ENCODE peak calls at places on chromosomes 12 and 14, in four cellular contexts. X is heart right ventricle, B is left ventricle myocardium inferior, A is RWPE2. T is an unnamed sample.

GRCh38 chr14:83870556-83870955 is 1659.4 kb upstream of the FLRT2 start:
- DNase-seq in X (no peak), B (no peak), A (no peak), T (no peak)

GRCh38 chr12:42468341-42468821 is 121.2 kb downstream of the PRICKLE1 start:
- DNase-seq in X (peak; percentile 69), B (peak; percentile 35), A (no peak), T (no peak)

GRCh38 chr14:104749958-104750529 is 2.9 kb upstream of the SIVA1 start:
- DNase-seq in X (no peak), B (no peak), A (no peak), T (peak; percentile 34)

GRCh38 chr12:12938541-12938940 is 13.4 kb downstream of the GPRC5D start:
- DNase-seq in X (no peak), B (no peak), A (no peak), T (no peak)

GRCh38 chr14:23021479-23021878 is 11.5 kb upstream of the C14orf93 start:
- DNase-seq in X (no peak), B (no peak), A (no peak), T (no peak)

GRCh38 chr14:37246427-37246829 is 48.7 kb downstream of the MIPOL1 start:
- DNase-seq in X (no peak), B (no peak), A (no peak), T (no peak)

GRCh38 chr12:111443586-111443985 is 37.9 kb downstream of the SH2B3 start:
- DNase-seq in X (no peak), B (no peak), A (no peak), T (no peak)

GRCh38 chr14:73713206-73713803 is 879 bp downstream of the PNMA1 start:
- DNase-seq in X (no peak), B (no peak), A (no peak), T (no peak)

GRCh38 chr12:49624919-49625577 is 1.7 kb downstream of the PRPF40B start:
- DNase-seq in X (no peak), B (no peak), A (peak; percentile 73), T (no peak)

GRCh38 chr12:42625611-42626010 is 36.1 kb upstream of the PRICKLE1 start:
- DNase-seq in X (no peak), B (no peak), A (no peak), T (no peak)

GRCh38 chr12:89339531-89339930 is 12.8 kb downstream of the DUSP6 start:
- DNase-seq in X (no peak), B (no peak), A (no peak), T (no peak)

GRCh38 chr12:46998811-46999368 is 80.5 kb upstream of the PCED1B start:
- DNase-seq in X (no peak), B (no peak), A (no peak), T (no peak)

GRCh38 chr14:95534299-95535225 is at the start of gene GLRX5:
- DNase-seq in X (peak; percentile 100), B (peak; percentile 97), A (peak; percentile 99), T (peak; percentile 96)

GRCh38 chr12:49832836-49833421 is 4.7 kb upstream of the NCKAP5L start:
- DNase-seq in X (no peak), B (no peak), A (no peak), T (no peak)

GRCh38 chr14:101243587-101244338 is 317.5 kb upstream of the DIO3 start:
- DNase-seq in X (no peak), B (no peak), A (no peak), T (no peak)

GRCh38 chr12:57745485-57745881 is 644 bp downstream of the TSPAN31 start:
- DNase-seq in X (no peak), B (no peak), A (no peak), T (no peak)

GRCh38 chr12:95465275-95465674 is 8.7 kb upstream of the METAP2 start:
- DNase-seq in X (no peak), B (no peak), A (no peak), T (no peak)

GRCh38 chr12:31234955-31235867 is 90.7 kb downstream of the SINHCAF start:
- DNase-seq in X (no peak), B (no peak), A (no peak), T (no peak)

GRCh38 chr12:26011099-26011498 is 52.6 kb downstream of the RASSF8 start:
- DNase-seq in X (no peak), B (no peak), A (no peak), T (no peak)

GRCh38 chr12:102227954-102228353 is 30.3 kb upstream of the PMCH start:
- DNase-seq in X (no peak), B (no peak), A (no peak), T (no peak)

GRCh38 chr14:63039800-63040380 is 5.4 kb downstream of the KCNH5 start:
- DNase-seq in X (no peak), B (no peak), A (no peak), T (no peak)

GRCh38 chr12:93851245-93851665 is 174.1 kb downstream of the CRADD start:
- DNase-seq in X (no peak), B (no peak), A (no peak), T (no peak)

GRCh38 chr14:23532658-23533057 is 18.9 kb downstream of the ZFHX2 start:
- DNase-seq in X (no peak), B (no peak), A (no peak), T (no peak)

GRCh38 chr12:120368789-120369475 is at the start of gene MSI1:
- DNase-seq in X (no peak), B (no peak), A (no peak), T (no peak)

DNA sequence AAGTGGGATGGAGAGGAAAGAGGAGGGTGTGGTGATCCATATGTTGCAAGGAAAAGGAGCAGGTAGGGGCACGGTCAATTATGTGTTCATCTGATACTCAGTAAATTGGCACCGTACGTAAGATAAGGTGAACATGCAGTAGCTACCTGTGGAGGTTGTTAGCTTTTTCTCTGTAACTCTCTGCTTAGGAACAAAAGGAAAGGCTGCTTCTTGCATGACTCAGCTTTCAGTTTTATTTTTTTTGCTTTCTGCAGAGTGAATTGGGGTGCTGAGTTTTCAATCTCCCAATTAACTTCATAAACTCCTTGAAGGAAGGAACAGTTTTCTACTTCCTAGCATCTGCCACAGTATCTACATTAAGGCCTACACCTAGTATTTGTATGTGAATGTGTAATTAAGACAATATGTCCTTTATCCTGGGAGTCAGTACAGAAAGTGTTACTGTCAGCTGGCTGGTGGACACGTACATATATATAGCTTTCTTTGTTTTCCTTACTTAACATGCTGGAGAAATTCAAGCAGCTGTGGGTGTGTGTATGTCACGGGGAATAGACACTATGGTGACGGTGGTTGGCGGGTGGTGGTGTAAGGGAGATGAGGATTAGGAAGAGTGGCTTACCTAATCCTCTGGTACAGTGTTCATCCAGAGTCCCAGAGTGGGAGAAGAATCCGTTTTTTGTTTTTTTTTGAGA is 40.1 kb upstream of the WNK1 start:
- DNase-seq in X (no peak), B (no peak), A (no peak), T (no peak)
- H3K27ac ChIP-seq in X (no peak overlapping the region), B (peak overlapping the region; percentile 93), A (no peak overlapping the region), T (no peak overlapping the region)

GRCh38 chr14:68495638-68496114 is 297.2 kb downstream of the ZFP36L1 start:
- DNase-seq in X (no peak), B (no peak), A (no peak), T (no peak)

GRCh38 chr14:68492889-68493288 is 300.0 kb downstream of the ZFP36L1 start:
- DNase-seq in X (no peak), B (no peak), A (no peak), T (no peak)

GRCh38 chr14:68487805-68488590 is 304.9 kb downstream of the ZFP36L1 start:
- DNase-seq in X (no peak), B (no peak), A (no peak), T (no peak)

GRCh38 chr14:68495101-68495637 is 297.7 kb downstream of the ZFP36L1 start:
- DNase-seq in X (no peak), B (no peak), A (peak; percentile 80), T (no peak)

GRCh38 chr14:68491793-68492192 is 301.1 kb downstream of the ZFP36L1 start:
- DNase-seq in X (no peak), B (no peak), A (no peak), T (no peak)
- TF ChIP-seq CTCF in X (no peak), B (no peak), A (no peak), T (no peak)

GRCh38 chr14:54769955-54770863 is 132.4 kb downstream of the GCH1 start:
- DNase-seq in X (no peak), B (no peak), A (no peak), T (no peak)
- H3K27ac ChIP-seq in X (peak overlapping the region; percentile 76), B (peak overlapping the region; percentile 91), A (no peak overlapping the region), T (no peak overlapping the region)

GRCh38 chr12:92502417-92503028 is 200.3 kb upstream of the PLEKHG7 start:
- DNase-seq in X (no peak), B (no peak), A (no peak), T (no peak)
- TF ChIP-seq CTCF in X (peak; percentile 45), B (peak; percentile 52), A (no peak), T (no peak)

DNA sequence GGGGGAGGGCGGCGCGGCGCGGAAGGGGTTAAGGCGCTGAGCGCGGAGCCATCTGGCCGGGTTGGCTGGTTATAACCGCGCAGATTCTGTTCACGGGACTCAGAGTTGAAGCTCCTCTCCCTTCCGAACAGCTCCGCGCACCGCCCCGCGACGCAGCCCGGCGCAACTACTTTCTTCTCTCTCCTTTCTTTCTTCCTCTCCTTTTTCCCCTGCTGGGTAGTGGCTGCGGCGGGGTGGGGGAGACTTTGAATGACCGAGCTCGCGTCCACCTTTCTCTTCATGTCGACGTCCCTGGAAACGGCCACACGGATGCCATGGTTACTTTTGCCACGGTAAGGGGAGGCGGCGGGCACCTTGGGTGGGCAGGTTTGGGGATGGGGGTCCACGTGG is at the start of gene NTF3:
- DNase-seq in X (peak; percentile 29), B (peak; percentile 33), A (no peak), T (no peak)
- H3K27ac ChIP-seq in X (no peak within 1 kb of the TSS), B (peak within 1 kb of the TSS; percentile 63), A (no peak within 1 kb of the TSS), T (no peak within 1 kb of the TSS)

GRCh38 chr14:77259025-77259715 is 11.8 kb downstream of the NGB start:
- DNase-seq in X (no peak), B (no peak), A (no peak), T (peak; percentile 51)
- TF ChIP-seq CTCF in X (no peak), B (no peak), A (no peak), T (no peak)

GRCh38 chr14:102781063-102781462 is 3.8 kb downstream of the TRAF3 start:
- DNase-seq in X (no peak), B (no peak), A (no peak), T (no peak)

GRCh38 chr14:102778616-102779351 is 1.5 kb downstream of the TRAF3 start:
- DNase-seq in X (no peak), B (no peak), A (no peak), T (no peak)

GRCh38 chr14:102777711-102778615 is 714 bp downstream of the TRAF3 start:
- DNase-seq in X (no peak), B (peak; percentile 28), A (no peak), T (peak; percentile 86)

GRCh38 chr14:102776761-102777710 is at the start of gene TRAF3:
- DNase-seq in X (peak; percentile 58), B (peak; percentile 71), A (no peak), T (peak; percentile 77)

DNA sequence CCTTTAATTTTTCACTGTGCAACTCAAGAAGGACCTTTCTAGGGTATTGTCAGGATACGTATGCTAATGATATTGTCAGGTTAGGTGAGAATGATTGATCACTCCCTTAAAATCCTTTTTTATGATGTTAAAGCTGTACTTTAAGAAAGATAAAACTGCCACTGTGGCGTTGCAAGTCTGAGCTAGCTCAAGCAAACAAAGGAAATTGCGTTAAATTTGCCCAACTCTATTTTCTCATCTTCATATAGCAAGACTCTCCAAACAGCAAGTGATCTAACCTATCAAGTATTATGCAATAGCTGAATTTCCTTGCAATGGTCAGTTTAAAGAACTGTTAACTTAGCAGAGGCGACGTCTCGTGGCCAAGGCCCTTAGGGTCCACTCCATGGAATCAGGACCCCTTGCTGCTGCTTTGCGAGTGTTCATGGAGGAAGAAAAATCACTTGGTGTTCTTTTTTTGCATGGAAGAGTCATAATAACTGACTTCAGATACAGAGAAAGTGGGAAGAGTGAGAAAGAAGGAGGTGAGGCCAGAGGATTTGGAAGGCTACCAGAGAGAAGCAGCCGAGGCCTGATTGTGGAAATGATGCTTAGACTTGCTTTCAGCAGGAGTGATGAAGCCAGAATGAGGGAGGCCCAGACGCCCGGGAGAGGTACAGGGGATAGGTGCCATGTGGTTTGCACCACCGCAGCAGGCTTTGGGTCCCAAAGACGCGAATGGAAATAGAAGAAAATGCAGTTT is 2.5 kb downstream of the TRAF3 start:
- DNase-seq in X (no peak), B (no peak), A (no peak), T (no peak)
- H3K27ac ChIP-seq in X (no peak overlapping the region), B (no peak overlapping the region), A (peak overlapping the region; percentile 17), T (no peak overlapping the region)